ENCODE peak calls at places on chromosomes 7 and 10, in five cellular contexts. One of them, this sample, is unnamed. For H3K36me3, the result is how much of the 10 kb centered on the place peaks cover.

GRCh38 chr7:108345710-108346336 is 110.4 kb downstream of the NRCAM start:
- DNase-seq in fibroblast of lung: no peak
- DNase-seq in lung: no peak
- DNase-seq in testis: no peak
- DNase-seq in OCI-LY7: no peak
- DNase-seq in this sample: no peak

GRCh38 chr10:70495691-70496261 is 17.2 kb downstream of the PALD1 start:
- DNase-seq in fibroblast of lung: no peak
- DNase-seq in lung: no peak
- DNase-seq in testis: no peak
- DNase-seq in OCI-LY7: no peak
- DNase-seq in this sample: no peak

GRCh38 chr10:124343351-124344265 is 75.1 kb downstream of the OAT start:
- DNase-seq in fibroblast of lung: no peak
- DNase-seq in lung: no peak
- DNase-seq in testis: no peak
- DNase-seq in OCI-LY7: no peak
- DNase-seq in this sample: no peak

GRCh38 chr10:101569838-101570763 is 18.0 kb downstream of the POLL start:
- DNase-seq in fibroblast of lung: peak
- DNase-seq in lung: peak
- DNase-seq in testis: peak
- DNase-seq in OCI-LY7: peak
- DNase-seq in this sample: peak

GRCh38 chr10:58070964-58071363 is 196.7 kb downstream of the IPMK start:
- DNase-seq in fibroblast of lung: no peak
- DNase-seq in lung: no peak
- DNase-seq in testis: no peak
- DNase-seq in OCI-LY7: no peak
- DNase-seq in this sample: no peak

GRCh38 chr10:77311186-77311585 is 326.4 kb downstream of the KCNMA1 start:
- DNase-seq in fibroblast of lung: no peak
- DNase-seq in lung: no peak
- DNase-seq in testis: no peak
- DNase-seq in OCI-LY7: no peak
- DNase-seq in this sample: no peak

GRCh38 chr10:74011762-74012161 is 13.8 kb downstream of the VCL start:
- DNase-seq in fibroblast of lung: peak
- DNase-seq in lung: peak
- DNase-seq in testis: no peak
- DNase-seq in OCI-LY7: no peak
- DNase-seq in this sample: no peak

GRCh38 chr7:77993823-77994222 is 195.2 kb downstream of the PHTF2 start:
- DNase-seq in fibroblast of lung: no peak
- DNase-seq in lung: no peak
- DNase-seq in testis: no peak
- DNase-seq in OCI-LY7: no peak
- DNase-seq in this sample: no peak

GRCh38 chr10:44352316-44353127 is 32.4 kb downstream of the CXCL12 start:
- DNase-seq in fibroblast of lung: peak
- DNase-seq in lung: no peak
- DNase-seq in testis: no peak
- DNase-seq in OCI-LY7: no peak
- DNase-seq in this sample: no peak

DNA sequence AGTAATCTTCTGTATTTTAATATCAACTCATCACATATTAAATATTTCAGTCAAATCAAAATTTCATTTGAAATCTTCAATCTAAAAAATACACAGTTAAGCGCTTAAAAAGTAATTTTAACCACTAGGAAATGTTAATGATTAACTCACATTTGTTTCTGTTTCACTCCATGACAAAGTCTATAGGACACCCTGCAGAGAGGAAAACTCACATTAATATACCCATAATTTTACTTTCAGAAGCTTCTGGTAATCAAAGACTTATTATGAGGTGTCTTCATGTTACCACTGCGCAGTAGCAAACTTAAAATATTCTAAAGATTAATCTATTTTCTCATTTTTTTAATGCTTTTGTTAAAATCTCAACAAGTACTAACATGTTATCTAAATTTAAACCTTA is 41.0 kb upstream of the ZNF518A start:
- DNase-seq in fibroblast of lung: no peak
- DNase-seq in lung: no peak
- DNase-seq in testis: no peak
- DNase-seq in OCI-LY7: no peak
- DNase-seq in this sample: no peak
- H3K27ac ChIP-seq in fibroblast of lung: no peak
- H3K27ac ChIP-seq in lung: no peak
- H3K27ac ChIP-seq in testis: no peak
- H3K27ac ChIP-seq in OCI-LY7: peak
- H3K27ac ChIP-seq in this sample: peak

DNA sequence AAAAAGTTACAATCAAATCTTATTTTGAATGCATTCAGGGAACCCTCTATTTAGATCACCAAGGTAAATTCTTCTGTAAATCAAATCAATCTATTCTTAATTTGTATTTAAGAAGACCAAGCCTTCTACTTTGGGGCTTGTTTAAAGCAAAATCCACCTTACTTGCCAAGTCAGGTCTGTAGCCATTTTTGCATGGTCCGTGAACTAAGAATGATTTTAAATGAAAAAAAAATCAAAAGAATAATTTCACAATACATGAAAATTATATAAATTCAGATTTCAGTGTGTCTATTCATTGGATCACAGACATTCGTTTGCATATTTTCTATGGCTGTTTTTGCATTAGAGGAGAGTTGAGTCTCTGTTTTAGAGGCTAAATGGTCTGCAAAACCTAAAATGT is 59.4 kb downstream of the SYPL1 start:
- DNase-seq in fibroblast of lung: no peak
- DNase-seq in lung: no peak
- DNase-seq in testis: no peak
- DNase-seq in OCI-LY7: no peak
- DNase-seq in this sample: no peak
- H3K36me3 ChIP-seq in fibroblast of lung: under half
- H3K36me3 ChIP-seq in lung: under half
- H3K36me3 ChIP-seq in testis: under half
- H3K36me3 ChIP-seq in OCI-LY7: under half
- H3K36me3 ChIP-seq in this sample: under half

DNA sequence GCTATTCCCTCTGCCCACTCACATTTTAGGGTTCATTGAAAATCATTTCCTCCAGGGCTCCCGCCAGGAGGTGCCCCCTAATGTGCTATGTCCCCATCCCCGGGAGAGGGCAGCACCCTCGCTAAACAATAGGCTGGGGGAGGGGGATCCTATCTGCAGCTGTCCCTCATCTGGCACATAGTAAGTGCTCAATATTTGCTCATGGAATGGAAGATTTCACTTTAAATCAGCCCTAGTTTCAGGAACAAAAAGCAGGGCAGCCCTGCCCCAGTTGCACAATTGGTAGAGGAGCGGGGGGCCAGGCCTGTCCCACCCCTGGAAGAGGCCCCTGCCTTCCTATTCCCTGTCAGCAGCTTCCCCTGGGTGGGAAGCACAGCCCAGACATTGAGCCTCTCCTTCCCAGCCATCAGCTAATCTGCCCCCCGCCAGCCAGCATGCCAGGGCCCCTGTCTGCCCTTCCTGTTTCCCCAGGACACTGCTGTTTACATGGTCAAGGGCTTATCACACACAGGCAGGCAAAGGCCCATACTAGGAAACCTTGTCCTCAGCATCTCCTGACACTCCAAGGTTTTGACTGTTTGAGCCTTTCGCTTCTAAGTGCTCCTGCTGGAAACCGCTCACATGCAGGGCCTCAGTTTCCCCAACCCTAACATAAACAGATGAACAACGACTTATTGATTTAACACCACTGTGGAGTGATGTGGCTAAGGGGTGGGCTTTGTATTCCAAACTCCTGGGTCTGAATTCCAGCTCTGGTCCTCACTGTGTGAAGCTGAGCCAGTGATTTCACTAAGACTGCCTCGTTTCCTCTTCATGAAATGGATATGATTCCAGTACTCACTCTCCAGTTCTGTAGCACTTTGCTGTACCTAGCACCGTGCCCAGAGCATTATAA is 130.7 kb upstream of the ZMIZ1 start:
- DNase-seq in fibroblast of lung: no peak
- DNase-seq in lung: no peak
- DNase-seq in testis: no peak
- DNase-seq in OCI-LY7: peak
- DNase-seq in this sample: no peak
- TF ChIP-seq CTCF in fibroblast of lung: no peak
- TF ChIP-seq CTCF in lung: no peak
- TF ChIP-seq CTCF in testis: no peak
- TF ChIP-seq CTCF in OCI-LY7: peak
- TF ChIP-seq CTCF in this sample: no peak

DNA sequence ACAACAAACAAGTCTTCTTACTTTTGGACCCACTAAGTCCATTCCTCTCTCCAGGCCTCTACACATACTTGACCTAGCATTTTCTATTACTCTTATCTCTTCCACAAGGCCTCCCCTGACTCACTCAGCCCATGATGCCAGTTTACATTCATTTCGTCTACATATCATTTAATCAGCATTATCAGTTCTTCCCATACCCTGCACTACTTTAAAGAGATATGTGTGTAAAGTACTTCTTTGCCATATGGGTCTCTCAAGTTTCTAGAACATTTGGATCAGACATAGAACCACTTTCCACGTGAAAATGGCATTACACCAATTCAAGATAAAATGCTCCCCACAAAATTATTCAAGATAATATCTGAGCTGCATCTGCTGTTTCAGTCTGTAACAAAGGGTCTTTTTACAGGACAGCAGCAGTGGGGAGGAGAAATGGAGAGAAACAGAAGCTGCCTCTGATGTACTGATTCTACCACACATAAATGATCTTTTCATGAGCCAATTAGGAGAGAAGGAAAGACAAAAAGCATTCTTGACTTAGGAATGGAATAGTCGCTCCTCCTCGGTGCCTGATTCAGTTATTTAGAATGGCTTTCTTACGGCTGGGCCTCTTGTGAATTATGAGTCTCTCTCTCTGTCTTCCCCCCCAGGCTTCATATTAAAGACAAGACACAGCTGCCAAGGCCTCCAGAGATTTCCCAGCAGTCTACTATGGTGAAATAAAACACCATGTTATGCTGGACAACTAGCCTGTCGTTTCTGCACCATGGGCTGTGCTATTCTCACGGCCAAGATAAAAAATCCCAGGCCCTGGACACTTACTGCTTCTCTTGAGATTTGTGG is 46.9 kb upstream of the SEPTIN7 start:
- DNase-seq in fibroblast of lung: peak
- DNase-seq in lung: no peak
- DNase-seq in testis: peak
- DNase-seq in OCI-LY7: no peak
- DNase-seq in this sample: no peak
- H3K27ac ChIP-seq in fibroblast of lung: no peak
- H3K27ac ChIP-seq in lung: peak
- H3K27ac ChIP-seq in testis: no peak
- H3K27ac ChIP-seq in OCI-LY7: no peak
- H3K27ac ChIP-seq in this sample: no peak

GRCh38 chr10:31484407-31485135 is 165.6 kb downstream of the ZEB1 start:
- DNase-seq in fibroblast of lung: peak
- DNase-seq in lung: no peak
- DNase-seq in testis: no peak
- DNase-seq in OCI-LY7: no peak
- DNase-seq in this sample: no peak
- H3K36me3 ChIP-seq in fibroblast of lung: under half
- H3K36me3 ChIP-seq in lung: under half
- H3K36me3 ChIP-seq in testis: under half
- H3K36me3 ChIP-seq in OCI-LY7: under half
- H3K36me3 ChIP-seq in this sample: under half

DNA sequence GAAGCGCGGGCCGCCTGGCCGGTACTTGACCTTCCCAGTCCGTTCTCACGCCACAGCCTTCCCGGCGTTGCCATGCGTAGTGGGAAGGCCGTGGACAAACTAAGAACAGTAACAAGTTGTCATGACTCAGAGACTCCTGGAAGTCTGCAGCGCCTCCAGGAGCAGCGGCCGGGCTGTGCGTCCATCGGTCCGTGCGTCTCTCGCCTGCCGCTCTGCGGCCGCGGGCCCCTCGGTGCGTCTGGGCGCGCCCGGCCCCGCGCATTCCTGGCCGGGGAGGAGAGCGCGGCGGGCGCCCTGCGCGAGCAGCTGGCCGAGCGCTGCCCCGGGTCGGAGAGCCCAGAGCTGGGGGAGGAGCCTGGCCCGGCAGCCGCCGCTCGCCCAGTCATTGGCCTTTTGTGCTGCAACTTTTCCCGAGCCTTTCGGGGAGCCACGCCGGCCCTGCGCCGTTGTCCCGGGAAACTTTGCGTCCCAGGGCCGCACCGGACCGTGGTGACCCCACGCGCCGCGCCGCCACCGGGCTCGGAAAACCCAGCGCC is 123.7 kb downstream of the TACC2 start:
- DNase-seq in fibroblast of lung: peak
- DNase-seq in lung: peak
- DNase-seq in testis: peak
- DNase-seq in OCI-LY7: no peak
- DNase-seq in this sample: peak
- TF ChIP-seq CTCF in fibroblast of lung: peak
- TF ChIP-seq CTCF in lung: peak
- TF ChIP-seq CTCF in testis: no peak
- TF ChIP-seq CTCF in OCI-LY7: no peak
- TF ChIP-seq CTCF in this sample: peak

GRCh38 chr7:50312176-50312575 is 7.7 kb downstream of the IKZF1 start:
- DNase-seq in fibroblast of lung: no peak
- DNase-seq in lung: no peak
- DNase-seq in testis: no peak
- DNase-seq in OCI-LY7: peak
- DNase-seq in this sample: no peak
- H3K27ac ChIP-seq in fibroblast of lung: no peak
- H3K27ac ChIP-seq in lung: peak
- H3K27ac ChIP-seq in testis: no peak
- H3K27ac ChIP-seq in OCI-LY7: peak
- H3K27ac ChIP-seq in this sample: no peak